ENCODE peak calls at places on chromosomes 4 and X, in nine cellular contexts. N is right lobe of liver, J is mucosa of descending colon, S is cardiac muscle cell, B is lower lobe of right lung, A is bronchial epithelial cell, U is uterus, V is fibroblast of villous mesenchyme, I is WERI-Rb-1. F is an unnamed sample.

GRCh38 chrX:112734250-112734649 is 54.5 kb upstream of the LHFPL1 start:
- DNase-seq in N (no peak), J (no peak), S (peak), B (no peak), A (no peak), U (no peak), V (no peak), I (no peak), F (peak)

GRCh38 chrX:77446029-77446585 is 1.1 kb upstream of the FGF16 start:
- DNase-seq in N (peak), J (peak), S (no peak), B (peak), A (no peak), U (peak), V (peak), I (no peak), F (no peak)

GRCh38 chrX:132209527-132209926 is 9.7 kb downstream of the RAP2C start:
- DNase-seq in N (no peak), J (no peak), S (peak), B (no peak), A (peak), U (no peak), V (peak), I (no peak), F (peak)

GRCh38 chr4:82201805-82202636 is 171.8 kb downstream of the HNRNPD start:
- DNase-seq in N (no peak), J (no peak), S (peak), B (no peak), A (peak), U (no peak), V (peak), I (peak), F (peak)

GRCh38 chr4:106717094-106717493 is 319.0 kb downstream of the DKK2 start:
- DNase-seq in N (no peak), J (no peak), S (no peak), B (no peak), A (no peak), U (no peak), V (no peak), I (no peak), F (peak)

GRCh38 chrX:82649645-82650044 is 858.4 kb upstream of the POU3F4 start:
- DNase-seq in N (no peak), J (no peak), S (no peak), B (no peak), A (no peak), U (no peak), V (no peak), I (no peak), F (no peak)

GRCh38 chr4:102815981-102816380 is 11.4 kb downstream of the UBE2D3 start:
- DNase-seq in N (no peak), J (no peak), S (peak), B (no peak), A (peak), U (no peak), V (peak), I (no peak), F (peak)

GRCh38 chrX:119067023-119067739 is 5.6 kb upstream of the CT47C1 start:
- DNase-seq in N (peak), J (peak), S (peak), B (peak), A (peak), U (peak), V (peak), I (peak), F (peak)

GRCh38 chr4:113141901-113142346 is 92.5 kb downstream of the ANK2 start:
- DNase-seq in N (no peak), J (no peak), S (peak), B (no peak), A (peak), U (no peak), V (peak), I (no peak), F (peak)

GRCh38 chr4:57147335-57148060 is 37.3 kb upstream of the IGFBP7 start:
- DNase-seq in N (no peak), J (no peak), S (peak), B (no peak), A (peak), U (no peak), V (peak), I (no peak), F (peak)

GRCh38 chrX:119150163-119151135 is 22.8 kb upstream of the KIAA1210 start:
- DNase-seq in N (no peak), J (no peak), S (no peak), B (no peak), A (no peak), U (peak), V (no peak), I (no peak), F (no peak)

GRCh38 chr4:168021666-168022065 is 70.7 kb upstream of the ANXA10 start:
- DNase-seq in N (no peak), J (no peak), S (peak), B (no peak), A (peak), U (no peak), V (no peak), I (no peak), F (peak)

GRCh38 chrX:119399772-119400101 is 601 bp downstream of the SLC25A43 start:
- DNase-seq in N (no peak), J (no peak), S (peak), B (no peak), A (no peak), U (no peak), V (peak), I (no peak), F (peak)

GRCh38 chr4:25818293-25819240 is 44.2 kb downstream of the SEL1L3 start:
- DNase-seq in N (no peak), J (no peak), S (peak), B (no peak), A (peak), U (no peak), V (no peak), I (no peak), F (peak)

GRCh38 chr4:156503119-156503518 is 468.5 kb downstream of the PDGFC start:
- DNase-seq in N (no peak), J (no peak), S (no peak), B (no peak), A (no peak), U (no peak), V (no peak), I (no peak), F (no peak)

GRCh38 chr4:94506822-94507221 is 55.1 kb downstream of the PDLIM5 start:
- DNase-seq in N (peak), J (no peak), S (no peak), B (no peak), A (no peak), U (no peak), V (no peak), I (no peak), F (no peak)

GRCh38 chr4:94507281-94507680 is 55.5 kb downstream of the PDLIM5 start:
- DNase-seq in N (no peak), J (no peak), S (no peak), B (no peak), A (peak), U (no peak), V (no peak), I (no peak), F (no peak)

GRCh38 chr4:94507708-94508107 is 56.0 kb downstream of the PDLIM5 start:
- DNase-seq in N (peak), J (no peak), S (peak), B (no peak), A (peak), U (peak), V (peak), I (no peak), F (peak)

GRCh38 chr4:94508841-94509240 is 57.1 kb downstream of the PDLIM5 start:
- DNase-seq in N (no peak), J (no peak), S (peak), B (no peak), A (no peak), U (no peak), V (peak), I (no peak), F (peak)

GRCh38 chr4:94508256-94508655 is 56.5 kb downstream of the PDLIM5 start:
- DNase-seq in N (no peak), J (no peak), S (peak), B (no peak), A (no peak), U (no peak), V (peak), I (no peak), F (peak)
- H3K4me3 ChIP-seq in N (no peak), J (no peak), S (no peak), B (no peak), A (no peak), U (no peak), V (no peak), I (no peak), F (no peak)

GRCh38 chr4:147963839-147964238 is 232.0 kb downstream of the ARHGAP10 start:
- DNase-seq in N (no peak), J (no peak), S (no peak), B (no peak), A (no peak), U (no peak), V (no peak), I (no peak), F (no peak)

GRCh38 chr4:147958459-147959065 is 226.7 kb downstream of the ARHGAP10 start:
- DNase-seq in N (no peak), J (no peak), S (no peak), B (no peak), A (no peak), U (no peak), V (no peak), I (no peak), F (no peak)

GRCh38 chr4:147957446-147957845 is 225.6 kb downstream of the ARHGAP10 start:
- DNase-seq in N (no peak), J (no peak), S (no peak), B (no peak), A (no peak), U (no peak), V (no peak), I (no peak), F (no peak)

GRCh38 chr4:147958057-147958456 is 226.2 kb downstream of the ARHGAP10 start:
- DNase-seq in N (no peak), J (no peak), S (no peak), B (no peak), A (no peak), U (no peak), V (no peak), I (no peak), F (no peak)

DNA sequence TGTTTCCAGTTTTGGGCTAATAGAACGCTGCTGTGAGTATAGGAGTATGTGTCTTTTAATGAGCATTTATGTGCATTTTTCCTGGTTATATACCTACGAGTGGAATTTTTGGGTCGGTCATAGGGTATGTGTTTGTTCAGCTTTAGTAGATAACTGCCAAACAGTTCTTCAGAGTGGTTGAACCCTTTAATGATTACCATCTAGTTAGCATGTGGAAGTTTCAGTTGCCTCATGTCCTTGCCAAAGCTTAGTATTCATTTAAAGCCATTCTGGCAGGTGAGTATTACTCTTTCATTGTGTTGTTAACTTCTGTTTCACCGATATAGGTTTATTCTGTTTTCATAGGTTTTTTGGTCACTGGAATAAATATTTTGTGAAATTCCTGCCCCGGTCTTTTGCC is 229.1 kb downstream of the ARHGAP10 start:
- DNase-seq in N (no peak), J (no peak), S (no peak), B (no peak), A (no peak), U (no peak), V (no peak), I (no peak), F (no peak)
- TF ChIP-seq CTCF in N (no peak), J (no peak), S (no peak), B (no peak), A (no peak), U (no peak), V (no peak), I (no peak), F (no peak)

GRCh38 chr4:109816894-109817293 is 1.3 kb downstream of the GAR1 start:
- DNase-seq in N (no peak), J (no peak), S (no peak), B (no peak), A (no peak), U (no peak), V (no peak), I (no peak), F (no peak)
- H3K4me3 ChIP-seq in N (peak), J (no peak), S (peak), B (no peak), A (no peak), U (no peak), V (peak), I (no peak), F (peak)

GRCh38 chrX:145410622-145411021 is 163.3 kb downstream of the SPANXN1 start:
- DNase-seq in N (no peak), J (no peak), S (no peak), B (no peak), A (no peak), U (no peak), V (no peak), I (no peak), F (no peak)

DNA sequence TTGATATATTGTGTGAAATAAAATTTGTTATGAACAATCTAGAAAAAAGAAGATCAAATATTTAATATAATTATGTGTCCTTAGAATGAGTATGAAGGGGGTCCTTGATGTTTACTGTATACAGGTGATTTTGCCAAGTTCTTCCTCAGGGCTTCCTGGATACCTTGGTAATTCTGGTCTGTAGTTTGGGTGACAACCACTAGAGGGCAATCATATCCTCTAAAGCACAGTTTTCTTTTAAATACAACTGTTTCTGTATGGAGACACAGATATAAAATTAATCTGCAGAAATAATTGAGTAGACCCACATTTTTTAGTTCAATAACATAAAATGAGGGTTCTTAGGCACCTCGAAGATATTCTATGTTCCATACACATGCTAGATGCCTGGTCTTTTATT is 157.7 kb downstream of the SPANXN1 start:
- DNase-seq in N (no peak), J (no peak), S (peak), B (no peak), A (peak), U (no peak), V (peak), I (peak), F (peak)
- TF ChIP-seq CTCF in N (peak), J (peak), S (peak), B (peak), A (peak), U (no peak), V (peak), I (peak), F (peak)

F was measured in choroid plexus epithelial cell.